ENCODE peak calls at places on chromosomes 13 and 19, in ten cellular contexts. One of them, this sample, is unnamed.

GRCh38 chr13:75368167-75368566 is 113.8 kb downstream of the TBC1D4 start:
- DNase-seq in posterior vena cava: no peak
- DNase-seq in astrocyte of the hippocampus: peak
- DNase-seq in activated T-helper 1 cell treated with Interleukin-2 at 50 U/mL for 16 hours: no peak
- DNase-seq in fibroblast of lung: peak
- DNase-seq in uterus: peak
- DNase-seq in NAMALWA: no peak
- DNase-seq in WTC11: no peak
- DNase-seq in occipital lobe: no peak
- DNase-seq in stimulated activated CD4-positive, alpha-beta T cell treated with anti-CD3 and anti-CD28 coated beads, Interleukin-12 subunit alpha, Interleukin-12 subunit beta, amount 100 ng/mL, for 4 hours: no peak
- DNase-seq in this sample: no peak

GRCh38 chr19:45406165-45406956 is at the start of gene POLR1G:
- DNase-seq in fibroblast of lung: peak
- DNase-seq in activated T-helper 1 cell treated with Interleukin-2 at 50 U/mL for 16 hours: peak
- DNase-seq in uterus: peak
- DNase-seq in stimulated activated CD4-positive, alpha-beta T cell treated with anti-CD3 and anti-CD28 coated beads, Interleukin-12 subunit alpha, Interleukin-12 subunit beta, amount 100 ng/mL, for 4 hours: peak
- DNase-seq in occipital lobe: peak
- DNase-seq in WTC11: peak
- DNase-seq in posterior vena cava: peak
- DNase-seq in astrocyte of the hippocampus: peak
- DNase-seq in NAMALWA: peak
- DNase-seq in this sample: peak

GRCh38 chr19:49890349-49891311 is 6.1 kb downstream of the IL4I1 start:
- DNase-seq in astrocyte of the hippocampus: peak
- DNase-seq in WTC11: peak
- DNase-seq in posterior vena cava: no peak
- DNase-seq in fibroblast of lung: no peak
- DNase-seq in activated T-helper 1 cell treated with Interleukin-2 at 50 U/mL for 16 hours: peak
- DNase-seq in occipital lobe: no peak
- DNase-seq in NAMALWA: peak
- DNase-seq in uterus: no peak
- DNase-seq in stimulated activated CD4-positive, alpha-beta T cell treated with anti-CD3 and anti-CD28 coated beads, Interleukin-12 subunit alpha, Interleukin-12 subunit beta, amount 100 ng/mL, for 4 hours: peak
- DNase-seq in this sample: peak

GRCh38 chr19:18858906-18859646 is 27.3 kb downstream of the UPF1 start:
- DNase-seq in stimulated activated CD4-positive, alpha-beta T cell treated with anti-CD3 and anti-CD28 coated beads, Interleukin-12 subunit alpha, Interleukin-12 subunit beta, amount 100 ng/mL, for 4 hours: no peak
- DNase-seq in fibroblast of lung: no peak
- DNase-seq in activated T-helper 1 cell treated with Interleukin-2 at 50 U/mL for 16 hours: no peak
- DNase-seq in WTC11: no peak
- DNase-seq in astrocyte of the hippocampus: no peak
- DNase-seq in NAMALWA: no peak
- DNase-seq in posterior vena cava: no peak
- DNase-seq in occipital lobe: no peak
- DNase-seq in uterus: no peak
- DNase-seq in this sample: no peak

GRCh38 chr19:48319647-48320537 is 5.5 kb upstream of the EMP3 start:
- DNase-seq in posterior vena cava: peak
- DNase-seq in activated T-helper 1 cell treated with Interleukin-2 at 50 U/mL for 16 hours: peak
- DNase-seq in astrocyte of the hippocampus: peak
- DNase-seq in occipital lobe: peak
- DNase-seq in NAMALWA: peak
- DNase-seq in fibroblast of lung: peak
- DNase-seq in uterus: peak
- DNase-seq in stimulated activated CD4-positive, alpha-beta T cell treated with anti-CD3 and anti-CD28 coated beads, Interleukin-12 subunit alpha, Interleukin-12 subunit beta, amount 100 ng/mL, for 4 hours: peak
- DNase-seq in WTC11: peak
- DNase-seq in this sample: peak

GRCh38 chr13:59776924-59777690 is 386.6 kb downstream of the DIAPH3 start:
- DNase-seq in fibroblast of lung: peak
- DNase-seq in stimulated activated CD4-positive, alpha-beta T cell treated with anti-CD3 and anti-CD28 coated beads, Interleukin-12 subunit alpha, Interleukin-12 subunit beta, amount 100 ng/mL, for 4 hours: no peak
- DNase-seq in WTC11: no peak
- DNase-seq in uterus: no peak
- DNase-seq in posterior vena cava: no peak
- DNase-seq in astrocyte of the hippocampus: peak
- DNase-seq in NAMALWA: no peak
- DNase-seq in activated T-helper 1 cell treated with Interleukin-2 at 50 U/mL for 16 hours: no peak
- DNase-seq in occipital lobe: no peak
- DNase-seq in this sample: no peak

GRCh38 chr13:47858042-47858677 is 142.9 kb downstream of the SUCLA2 start:
- DNase-seq in NAMALWA: no peak
- DNase-seq in WTC11: no peak
- DNase-seq in uterus: no peak
- DNase-seq in astrocyte of the hippocampus: no peak
- DNase-seq in activated T-helper 1 cell treated with Interleukin-2 at 50 U/mL for 16 hours: no peak
- DNase-seq in occipital lobe: no peak
- DNase-seq in stimulated activated CD4-positive, alpha-beta T cell treated with anti-CD3 and anti-CD28 coated beads, Interleukin-12 subunit alpha, Interleukin-12 subunit beta, amount 100 ng/mL, for 4 hours: no peak
- DNase-seq in posterior vena cava: no peak
- DNase-seq in fibroblast of lung: no peak
- DNase-seq in this sample: no peak

GRCh38 chr13:33123066-33123940 is 107.1 kb downstream of the KL start:
- DNase-seq in WTC11: no peak
- DNase-seq in fibroblast of lung: peak
- DNase-seq in NAMALWA: no peak
- DNase-seq in astrocyte of the hippocampus: peak
- DNase-seq in stimulated activated CD4-positive, alpha-beta T cell treated with anti-CD3 and anti-CD28 coated beads, Interleukin-12 subunit alpha, Interleukin-12 subunit beta, amount 100 ng/mL, for 4 hours: no peak
- DNase-seq in posterior vena cava: no peak
- DNase-seq in occipital lobe: no peak
- DNase-seq in uterus: no peak
- DNase-seq in activated T-helper 1 cell treated with Interleukin-2 at 50 U/mL for 16 hours: no peak
- DNase-seq in this sample: no peak

GRCh38 chr13:33349996-33350826 is 64.7 kb upstream of the STARD13 start:
- DNase-seq in fibroblast of lung: peak
- DNase-seq in activated T-helper 1 cell treated with Interleukin-2 at 50 U/mL for 16 hours: no peak
- DNase-seq in NAMALWA: no peak
- DNase-seq in uterus: peak
- DNase-seq in WTC11: peak
- DNase-seq in occipital lobe: no peak
- DNase-seq in posterior vena cava: peak
- DNase-seq in stimulated activated CD4-positive, alpha-beta T cell treated with anti-CD3 and anti-CD28 coated beads, Interleukin-12 subunit alpha, Interleukin-12 subunit beta, amount 100 ng/mL, for 4 hours: no peak
- DNase-seq in astrocyte of the hippocampus: peak
- DNase-seq in this sample: no peak

GRCh38 chr13:99205621-99206220 is 5.1 kb downstream of the UBAC2 start:
- DNase-seq in WTC11: no peak
- DNase-seq in uterus: no peak
- DNase-seq in astrocyte of the hippocampus: no peak
- DNase-seq in NAMALWA: no peak
- DNase-seq in occipital lobe: no peak
- DNase-seq in activated T-helper 1 cell treated with Interleukin-2 at 50 U/mL for 16 hours: no peak
- DNase-seq in fibroblast of lung: no peak
- DNase-seq in posterior vena cava: no peak
- DNase-seq in stimulated activated CD4-positive, alpha-beta T cell treated with anti-CD3 and anti-CD28 coated beads, Interleukin-12 subunit alpha, Interleukin-12 subunit beta, amount 100 ng/mL, for 4 hours: no peak
- DNase-seq in this sample: no peak